ENCODE peak calls at places on chromosomes 3 and 15, in four cellular contexts. P, Q, H and I are unnamed samples.

GRCh38 chr3:106423321-106424225 is 554.8 kb upstream of the CBLB start:
- ATAC-seq in P (no peak), Q (no peak), H (no peak), I (peak)

GRCh38 chr3:109532257-109533216 is 195.2 kb upstream of the DPPA4 start:
- ATAC-seq in P (peak), Q (peak), H (peak), I (no peak)

GRCh38 chr3:46297658-46298423 is 55.6 kb downstream of the CCR3 start:
- ATAC-seq in P (peak), Q (peak), H (no peak), I (peak)

GRCh38 chr15:92001307-92001706 is 147.8 kb downstream of the SLCO3A1 start:
- ATAC-seq in P (no peak), Q (peak), H (no peak), I (no peak)

GRCh38 chr3:166211451-166211850 is 374.2 kb upstream of the BCHE start:
- ATAC-seq in P (no peak), Q (no peak), H (no peak), I (no peak)

GRCh38 chr15:73650387-73651126 is 17.4 kb upstream of the NPTN start:
- ATAC-seq in P (no peak), Q (no peak), H (no peak), I (no peak)

GRCh38 chr15:84009616-84010015 is 226.0 kb upstream of the GOLGA6L4 start:
- ATAC-seq in P (no peak), Q (no peak), H (no peak), I (no peak)

GRCh38 chr3:123392368-123392767 is 56.5 kb downstream of the ADCY5 start:
- ATAC-seq in P (no peak), Q (no peak), H (no peak), I (no peak)

GRCh38 chr15:85276921-85277320 is 103.5 kb upstream of the AKAP13 start:
- ATAC-seq in P (peak), Q (no peak), H (no peak), I (peak)

GRCh38 chr3:190038050-190038631 is 82.6 kb downstream of the P3H2 start:
- ATAC-seq in P (peak), Q (peak), H (peak), I (peak)

GRCh38 chr3:181712505-181713299 is 977 bp downstream of the SOX2 start:
- ATAC-seq in P (peak), Q (peak), H (no peak), I (peak)

GRCh38 chr15:32878342-32878741 is 160.5 kb downstream of the GREM1 start:
- ATAC-seq in P (no peak), Q (no peak), H (no peak), I (peak)

GRCh38 chr3:190094201-190094718 is 26.4 kb downstream of the P3H2 start:
- ATAC-seq in P (peak), Q (peak), H (no peak), I (no peak)

GRCh38 chr3:99678926-99679325 is 40.5 kb downstream of the COL8A1 start:
- ATAC-seq in P (no peak), Q (no peak), H (no peak), I (no peak)

GRCh38 chr3:10173926-10174435 is 9.3 kb downstream of the IRAK2 start:
- ATAC-seq in P (peak), Q (peak), H (peak), I (peak)

GRCh38 chr3:178436773-178437172 is 99.5 kb upstream of the KCNMB2 start:
- ATAC-seq in P (no peak), Q (peak), H (no peak), I (no peak)

GRCh38 chr3:53891500-53892334 is at the start of gene SELENOK:
- ATAC-seq in P (peak), Q (peak), H (peak), I (peak)

GRCh38 chr3:147672436-147672835 is 263.3 kb downstream of the ZIC1 start:
- ATAC-seq in P (no peak), Q (no peak), H (no peak), I (no peak)

GRCh38 chr3:186589115-186589514 is 18.6 kb downstream of the DNAJB11 start:
- ATAC-seq in P (peak), Q (peak), H (peak), I (peak)

GRCh38 chr15:76903251-76903681 is 1.9 kb downstream of the SCAPER start:
- ATAC-seq in P (no peak), Q (peak), H (peak), I (no peak)

GRCh38 chr3:45110185-45110833 is 35.9 kb downstream of the CDCP1 start:
- ATAC-seq in P (peak), Q (peak), H (no peak), I (peak)

GRCh38 chr15:43525131-43525530 is 7.7 kb downstream of the MAP1A start:
- ATAC-seq in P (no peak), Q (no peak), H (no peak), I (no peak)

GRCh38 chr3:43302116-43302880 is 16.0 kb downstream of the SNRK start:
- ATAC-seq in P (no peak), Q (no peak), H (no peak), I (no peak)

GRCh38 chr3:48157215-48157840 is 30.9 kb downstream of the CDC25A start:
- ATAC-seq in P (no peak), Q (no peak), H (peak), I (no peak)

GRCh38 chr3:139944256-139944910 is 9.4 kb downstream of the CLSTN2 start:
- ATAC-seq in P (no peak), Q (no peak), H (no peak), I (no peak)

GRCh38 chr3:174398761-174399160 is 460.4 kb upstream of the NAALADL2 start:
- ATAC-seq in P (no peak), Q (no peak), H (no peak), I (no peak)

GRCh38 chr3:71214797-71215196 is 368.7 kb downstream of the FOXP1 start:
- ATAC-seq in P (no peak), Q (no peak), H (no peak), I (no peak)

GRCh38 chr15:40342421-40343313 is 1.9 kb upstream of the CCDC9B start:
- ATAC-seq in P (peak), Q (no peak), H (no peak), I (peak)